ENCODE peak calls at places on chromosome 21, in four cellular contexts. G is psoas muscle, I is aorta, K is H9. V is an unnamed sample.

GRCh38 chr21:14862794-14863720 is 201.7 kb downstream of the NRIP1 start:
- DNase-seq in G (no peak), I (no peak), K (no peak), V (no peak)

GRCh38 chr21:46284077-46284644 is 1.2 kb downstream of the MCM3AP start:
- DNase-seq in G (no peak), I (no peak), K (no peak), V (no peak)

GRCh38 chr21:43740497-43741156 is 21.7 kb downstream of the PDXK start:
- DNase-seq in G (peak; percentile 72), I (no peak), K (peak; percentile 91), V (no peak)

GRCh38 chr21:28298251-28298672 is 694.4 kb downstream of the LTN1 start:
- DNase-seq in G (no peak), I (no peak), K (no peak), V (no peak)

GRCh38 chr21:35014302-35015044 is 34.6 kb downstream of the RUNX1 start:
- DNase-seq in G (no peak), I (no peak), K (no peak), V (no peak)

GRCh38 chr21:34857122-34857713 is 188.4 kb downstream of the CLIC6 start:
- DNase-seq in G (no peak), I (no peak), K (no peak), V (no peak)

GRCh38 chr21:30408782-30409494 is 13.1 kb downstream of the KRTAP13-1 start:
- DNase-seq in G (no peak), I (no peak), K (peak; percentile 98), V (no peak)

GRCh38 chr21:14084068-14084501 is 126.7 kb downstream of the LIPI start:
- DNase-seq in G (no peak), I (no peak), K (no peak), V (no peak)

GRCh38 chr21:26057488-26058170 is 112.9 kb downstream of the APP start:
- DNase-seq in G (no peak), I (no peak), K (no peak), V (no peak)

GRCh38 chr21:29299046-29299905 is 554 bp downstream of the BACH1 start:
- DNase-seq in G (peak; percentile 85), I (peak; percentile 81), K (no peak), V (peak; percentile 69)

GRCh38 chr21:15242906-15243305 is 178.1 kb upstream of the NRIP1 start:
- DNase-seq in G (no peak), I (no peak), K (no peak), V (no peak)

GRCh38 chr21:10272216-10272615 is 249.2 kb upstream of the TPTE start:
- DNase-seq in G (peak; percentile 1), I (peak; percentile 11), K (no peak), V (no peak)

GRCh38 chr21:25441835-25442234 is 165.4 kb downstream of the MRPL39 start:
- DNase-seq in G (no peak), I (no peak), K (no peak), V (no peak)

GRCh38 chr21:45152265-45152746 is 77.9 kb downstream of the ADARB1 start:
- DNase-seq in G (no peak), I (peak; percentile 76), K (peak; percentile 71), V (peak; percentile 33)

GRCh38 chr21:46422636-46423241 is 36.0 kb upstream of the DIP2A start:
- DNase-seq in G (peak; percentile 8), I (no peak), K (no peak), V (no peak)

GRCh38 chr21:46095106-46095719 is 2.7 kb upstream of the COL6A2 start:
- DNase-seq in G (peak; percentile 44), I (peak; percentile 46), K (peak; percentile 21), V (no peak)

GRCh38 chr21:28587748-28588147 is 404.9 kb downstream of the LTN1 start:
- DNase-seq in G (no peak), I (no peak), K (no peak), V (no peak)

GRCh38 chr21:36783612-36784383 is 84.9 kb downstream of the SIM2 start:
- DNase-seq in G (no peak), I (no peak), K (no peak), V (no peak)

GRCh38 chr21:28148400-28149064 is 844.1 kb downstream of the LTN1 start:
- DNase-seq in G (no peak), I (no peak), K (no peak), V (no peak)

GRCh38 chr21:45417256-45417950 is 12.4 kb downstream of the COL18A1 start:
- DNase-seq in G (peak; percentile 24), I (peak; percentile 47), K (no peak), V (peak; percentile 13)

GRCh38 chr21:46556802-46557201 is 48.1 kb downstream of the S100B start:
- DNase-seq in G (no peak), I (no peak), K (no peak), V (no peak)

GRCh38 chr21:44931137-44931500 is 8.7 kb upstream of the SLX9 start:
- DNase-seq in G (peak; percentile 66), I (peak; percentile 52), K (peak; percentile 36), V (peak; percentile 36)

GRCh38 chr21:16741228-16741665 is 771.6 kb upstream of the CXADR start:
- DNase-seq in G (no peak), I (peak; percentile 56), K (no peak), V (peak; percentile 37)

GRCh38 chr21:39867198-39867650 is at the start of gene PCP4:
- DNase-seq in G (no peak), I (no peak), K (peak; percentile 93), V (no peak)

GRCh38 chr21:44854664-44855446 is 18.6 kb downstream of the PTTG1IP start:
- DNase-seq in G (peak; percentile 78), I (peak; percentile 35), K (no peak), V (no peak)

GRCh38 chr21:31713973-31714740 is 17.8 kb downstream of the SCAF4 start:
- DNase-seq in G (no peak), I (no peak), K (no peak), V (no peak)

GRCh38 chr21:46046471-46046870 is 51.4 kb upstream of the COL6A2 start:
- DNase-seq in G (peak; percentile 22), I (no peak), K (peak; percentile 16), V (no peak)

GRCh38 chr21:44427241-44428120 is 27.8 kb upstream of the LRRC3 start:
- DNase-seq in G (peak; percentile 31), I (peak; percentile 50), K (peak; percentile 33), V (peak; percentile 11)

GRCh38 chr21:45379901-45380330 is 25.0 kb upstream of the COL18A1 start:
- DNase-seq in G (no peak), I (peak; percentile 24), K (no peak), V (peak; percentile 10)

GRCh38 chr21:36699026-36699545 is at the start of gene SIM2:
- DNase-seq in G (no peak), I (peak; percentile 45), K (peak; percentile 58), V (no peak)

GRCh38 chr21:25670726-25671125 is 31.7 kb downstream of the JAM2 start:
- DNase-seq in G (no peak), I (no peak), K (no peak), V (no peak)

GRCh38 chr21:16082038-16082816 is 352.4 kb downstream of the USP25 start:
- DNase-seq in G (no peak), I (no peak), K (no peak), V (no peak)

GRCh38 chr21:17819878-17820232 is 699 bp upstream of the C21orf91 start:
- DNase-seq in G (no peak), I (no peak), K (no peak), V (no peak)

GRCh38 chr21:44511219-44511937 is 28.6 kb downstream of the KRTAP10-1 start:
- DNase-seq in G (no peak), I (no peak), K (no peak), V (no peak)

GRCh38 chr21:44801468-44802395 is at the start of gene UBE2G2:
- DNase-seq in G (peak; percentile 92), I (peak; percentile 85), K (peak; percentile 78), V (peak; percentile 82)

GRCh38 chr21:46366091-46366490 is 42.1 kb downstream of the PCNT start:
- DNase-seq in G (no peak), I (no peak), K (no peak), V (no peak)

GRCh38 chr21:45270306-45270821 is 17.3 kb downstream of the POFUT2 start:
- DNase-seq in G (no peak), I (no peak), K (peak; percentile 34), V (no peak)

GRCh38 chr21:32803651-32804050 is 32.1 kb upstream of the PAXBP1 start:
- DNase-seq in G (no peak), I (no peak), K (no peak), V (no peak)
- H3K4me1 ChIP-seq in G (no peaks in the 10 kb centered on the region), I (no peaks in the 10 kb centered on the region), K (no peaks in the 10 kb centered on the region), V (no peaks in the 10 kb centered on the region)

DNA sequence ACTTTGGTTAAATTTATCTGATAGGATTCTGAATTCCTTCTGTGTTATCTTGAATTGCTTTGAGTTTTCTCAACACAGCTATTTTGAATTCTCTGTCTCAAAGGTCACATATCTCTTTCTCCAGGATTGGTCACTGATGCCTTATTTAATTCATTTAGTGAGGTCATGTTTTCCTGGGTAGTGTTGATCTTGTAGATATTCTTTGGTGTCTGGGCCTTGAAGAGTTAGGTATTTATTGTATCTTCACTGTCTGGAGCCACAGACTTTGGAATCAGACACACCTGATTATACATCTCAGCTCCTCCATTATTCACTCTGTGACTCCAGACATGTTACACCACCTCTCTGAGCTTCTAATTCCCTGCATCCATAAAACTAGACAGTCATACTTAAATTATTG is 34.2 kb upstream of the ETS2 start:
- DNase-seq in G (no peak), I (no peak), K (no peak), V (no peak)
- H3K27ac ChIP-seq in G (no peak overlapping the region), I (no peak overlapping the region), K (no peak overlapping the region), V (no peak overlapping the region)

GRCh38 chr21:38167345-38167744 is 89.4 kb upstream of the KCNJ15 start:
- DNase-seq in G (no peak), I (no peak), K (no peak), V (no peak)

GRCh38 chr21:38166214-38166547 is 90.6 kb upstream of the KCNJ15 start:
- DNase-seq in G (no peak), I (no peak), K (no peak), V (no peak)

GRCh38 chr21:38170705-38171682 is 85.8 kb upstream of the KCNJ15 start:
- DNase-seq in G (no peak), I (no peak), K (no peak), V (no peak)

GRCh38 chr21:38171723-38172344 is 85.0 kb upstream of the KCNJ15 start:
- DNase-seq in G (no peak), I (no peak), K (peak; percentile 81), V (no peak)

DNA sequence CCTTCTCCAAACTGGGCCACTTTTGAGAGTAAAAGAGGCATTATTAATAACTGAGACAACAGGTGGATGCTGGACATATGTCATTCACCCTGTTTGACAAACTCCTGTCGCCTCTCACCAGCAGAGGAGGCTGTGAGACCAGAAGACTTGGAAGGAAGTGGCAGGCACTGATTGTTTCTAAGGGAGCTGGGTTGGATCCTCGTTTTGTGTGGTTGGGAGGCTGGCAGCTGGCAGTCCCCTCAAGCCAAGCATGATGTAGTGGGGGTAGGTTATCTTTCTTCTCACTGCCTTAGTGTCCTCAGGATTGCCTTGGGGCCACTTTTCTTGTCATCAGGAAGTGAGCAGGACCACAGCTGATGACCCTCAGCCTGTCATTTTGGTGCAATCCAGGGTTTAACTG is 86.5 kb upstream of the KCNJ15 start:
- DNase-seq in G (no peak), I (peak; percentile 67), K (peak; percentile 65), V (no peak)
- H3K4me1 ChIP-seq in G (no peaks in the 10 kb centered on the region), I (no peaks in the 10 kb centered on the region), K (peaks cover 5% of the 10 kb centered on the region), V (peaks cover 30% of the 10 kb centered on the region)

GRCh38 chr21:42374457-42374856 is 8.1 kb upstream of the TFF1 start:
- DNase-seq in G (no peak), I (no peak), K (no peak), V (no peak)

GRCh38 chr21:42377211-42377950 is 11.0 kb upstream of the TFF1 start:
- DNase-seq in G (no peak), I (no peak), K (no peak), V (no peak)

GRCh38 chr21:42375141-42375905 is 9.0 kb upstream of the TFF1 start:
- DNase-seq in G (no peak), I (no peak), K (peak; percentile 40), V (no peak)

GRCh38 chr21:42376338-42376982 is 10.1 kb upstream of the TFF1 start:
- DNase-seq in G (no peak), I (no peak), K (peak; percentile 53), V (no peak)

GRCh38 chr21:42375966-42376337 is 9.6 kb upstream of the TFF1 start:
- DNase-seq in G (no peak), I (no peak), K (no peak), V (no peak)
- H3K27ac ChIP-seq in G (no peak overlapping the region), I (no peak overlapping the region), K (no peak overlapping the region), V (no peak overlapping the region)